ENCODE peak calls at places on chromosomes 3 and 15, in nine cellular contexts. N, O, Q, S, M, E, F, L and D are unnamed samples.

GRCh38 chr3:120487079-120487693 is 36.4 kb upstream of the FSTL1 start:
- DNase-seq in N (no peak), O (no peak), Q (no peak), S (no peak), M (no peak), E (no peak), F (no peak), L (no peak), D (no peak)

GRCh38 chr3:14434541-14435151 is 32.2 kb downstream of the SLC6A6 start:
- DNase-seq in N (no peak), O (no peak), Q (peak), S (no peak), M (no peak), E (no peak), F (peak), L (no peak), D (no peak)

GRCh38 chr15:101641134-101641764 is 10.9 kb downstream of the TM2D3 start:
- DNase-seq in N (peak), O (peak), Q (no peak), S (no peak), M (no peak), E (peak), F (peak), L (peak), D (no peak)

GRCh38 chr15:59352189-59352588 is 20.5 kb downstream of the MYO1E start:
- DNase-seq in N (no peak), O (no peak), Q (no peak), S (no peak), M (no peak), E (no peak), F (no peak), L (no peak), D (no peak)

GRCh38 chr3:197486861-197487260 is 68.9 kb downstream of the BDH1 start:
- DNase-seq in N (peak), O (no peak), Q (no peak), S (no peak), M (no peak), E (no peak), F (peak), L (no peak), D (no peak)

GRCh38 chr3:122577409-122578028 is at the start of gene PARP15:
- DNase-seq in N (no peak), O (no peak), Q (no peak), S (no peak), M (no peak), E (no peak), F (no peak), L (no peak), D (no peak)

GRCh38 chr15:99986297-99987118 is 253.3 kb upstream of the LYSMD4 start:
- DNase-seq in N (no peak), O (no peak), Q (peak), S (no peak), M (no peak), E (no peak), F (no peak), L (peak), D (no peak)

GRCh38 chr3:142087676-142088075 is 61.7 kb downstream of the TFDP2 start:
- DNase-seq in N (peak), O (no peak), Q (no peak), S (no peak), M (no peak), E (no peak), F (no peak), L (no peak), D (peak)

GRCh38 chr15:101499863-101500713 is 10.6 kb upstream of the PCSK6 start:
- DNase-seq in N (no peak), O (peak), Q (peak), S (no peak), M (no peak), E (peak), F (no peak), L (no peak), D (no peak)

GRCh38 chr3:159839561-159840379 is 148.9 kb upstream of the IL12A start:
- DNase-seq in N (peak), O (no peak), Q (no peak), S (no peak), M (no peak), E (no peak), F (no peak), L (peak), D (no peak)

GRCh38 chr3:47404955-47405790 is 24.4 kb downstream of the PTPN23 start:
- DNase-seq in N (no peak), O (no peak), Q (no peak), S (no peak), M (no peak), E (no peak), F (no peak), L (no peak), D (no peak)

GRCh38 chr3:27877122-27878011 is 155.2 kb upstream of the EOMES start:
- DNase-seq in N (no peak), O (no peak), Q (no peak), S (no peak), M (no peak), E (no peak), F (no peak), L (no peak), D (no peak)

GRCh38 chr3:102092617-102093466 is 243.5 kb downstream of the NFKBIZ start:
- DNase-seq in N (peak), O (no peak), Q (no peak), S (no peak), M (no peak), E (peak), F (no peak), L (no peak), D (peak)

GRCh38 chr3:152100491-152101086 is 168.1 kb upstream of the MBNL1 start:
- DNase-seq in N (peak), O (peak), Q (no peak), S (no peak), M (no peak), E (peak), F (peak), L (peak), D (peak)

GRCh38 chr15:31993062-31993461 is 37.3 kb upstream of the CHRNA7 start:
- DNase-seq in N (no peak), O (no peak), Q (no peak), S (no peak), M (no peak), E (no peak), F (no peak), L (no peak), D (no peak)

GRCh38 chr15:62549345-62549970 is 384.4 kb upstream of the C2CD4B start:
- DNase-seq in N (peak), O (no peak), Q (no peak), S (no peak), M (no peak), E (peak), F (no peak), L (peak), D (no peak)

GRCh38 chr3:53009826-53010539 is 35.9 kb downstream of the SFMBT1 start:
- DNase-seq in N (no peak), O (no peak), Q (no peak), S (no peak), M (no peak), E (peak), F (no peak), L (no peak), D (no peak)

GRCh38 chr15:99230867-99231266 is 18.5 kb downstream of the TTC23 start:
- DNase-seq in N (peak), O (no peak), Q (no peak), S (no peak), M (no peak), E (no peak), F (no peak), L (no peak), D (no peak)

GRCh38 chr3:29468150-29468549 is 187.3 kb downstream of the RBMS3 start:
- DNase-seq in N (no peak), O (no peak), Q (no peak), S (no peak), M (no peak), E (no peak), F (no peak), L (no peak), D (no peak)

GRCh38 chr3:32226875-32227500 is 11.5 kb upstream of the CMTM8 start:
- DNase-seq in N (peak), O (no peak), Q (no peak), S (no peak), M (no peak), E (no peak), F (peak), L (no peak), D (no peak)

GRCh38 chr3:139302084-139302800 is 41.6 kb upstream of the MRPS22 start:
- DNase-seq in N (peak), O (no peak), Q (no peak), S (peak), M (no peak), E (peak), F (peak), L (peak), D (peak)

GRCh38 chr15:80072285-80072684 is 12.8 kb downstream of the ZFAND6 start:
- DNase-seq in N (peak), O (peak), Q (no peak), S (no peak), M (peak), E (peak), F (peak), L (peak), D (peak)

GRCh38 chr15:47756872-47757271 is 39.6 kb downstream of the SEMA6D start:
- DNase-seq in N (peak), O (no peak), Q (no peak), S (peak), M (no peak), E (peak), F (no peak), L (peak), D (no peak)

GRCh38 chr3:131907809-131908208 is 127.0 kb downstream of the CPNE4 start:
- DNase-seq in N (peak), O (no peak), Q (no peak), S (no peak), M (no peak), E (no peak), F (no peak), L (no peak), D (no peak)

GRCh38 chr3:4766263-4766662 is 213.0 kb upstream of the BHLHE40 start:
- DNase-seq in N (no peak), O (no peak), Q (no peak), S (no peak), M (no peak), E (no peak), F (no peak), L (no peak), D (no peak)
- TF ChIP-seq CTCF in N (no peak), O (no peak), Q (no peak), S (no peak), M (no peak), E (no peak), F (no peak), L (no peak), D (no peak)

GRCh38 chr15:69154026-69154425 is 6.4 kb upstream of the GLCE start:
- DNase-seq in N (no peak), O (no peak), Q (no peak), S (no peak), M (no peak), E (no peak), F (no peak), L (no peak), D (no peak)

GRCh38 chr15:69149803-69150202 is 10.6 kb upstream of the GLCE start:
- DNase-seq in N (no peak), O (no peak), Q (no peak), S (no peak), M (no peak), E (no peak), F (no peak), L (peak), D (no peak)

GRCh38 chr15:69150336-69150735 is 10.1 kb upstream of the GLCE start:
- DNase-seq in N (no peak), O (no peak), Q (no peak), S (no peak), M (no peak), E (no peak), F (no peak), L (no peak), D (no peak)

GRCh38 chr15:69154684-69155083 is 5.8 kb upstream of the GLCE start:
- DNase-seq in N (peak), O (no peak), Q (no peak), S (no peak), M (no peak), E (no peak), F (peak), L (no peak), D (no peak)

DNA sequence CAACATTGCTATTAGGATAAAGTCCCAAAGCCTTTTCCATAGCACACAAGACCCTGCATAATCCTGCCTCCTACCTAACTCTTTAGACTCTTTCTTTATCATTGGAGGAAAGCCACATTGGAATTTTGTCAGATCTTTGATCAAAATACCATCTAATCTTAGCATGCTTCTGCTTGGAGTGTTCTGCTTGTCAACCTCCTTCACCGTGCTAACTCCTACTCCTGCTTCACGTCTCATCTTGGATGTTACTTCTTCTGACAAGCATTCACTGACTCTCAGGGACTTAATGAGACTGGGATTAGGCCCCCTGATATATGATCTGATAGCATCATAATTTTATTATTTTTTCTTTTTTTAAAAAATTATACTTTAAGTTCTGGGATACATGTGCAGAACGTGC is 7.4 kb upstream of the GLCE start:
- DNase-seq in N (no peak), O (no peak), Q (no peak), S (no peak), M (no peak), E (no peak), F (no peak), L (no peak), D (no peak)
- TF ChIP-seq CTCF in N (no peak), O (no peak), Q (no peak), S (no peak), M (no peak), E (no peak), F (no peak), L (no peak), D (no peak)

GRCh38 chr3:182235504-182235903 is 523.8 kb downstream of the SOX2 start:
- DNase-seq in N (no peak), O (no peak), Q (no peak), S (no peak), M (no peak), E (no peak), F (no peak), L (no peak), D (no peak)

GRCh38 chr3:182234881-182235280 is 523.2 kb downstream of the SOX2 start:
- DNase-seq in N (peak), O (no peak), Q (no peak), S (no peak), M (no peak), E (no peak), F (no peak), L (no peak), D (no peak)

GRCh38 chr3:182233957-182234356 is 522.2 kb downstream of the SOX2 start:
- DNase-seq in N (no peak), O (no peak), Q (no peak), S (no peak), M (no peak), E (no peak), F (peak), L (no peak), D (no peak)

GRCh38 chr3:182238141-182238540 is 526.4 kb downstream of the SOX2 start:
- DNase-seq in N (no peak), O (no peak), Q (peak), S (no peak), M (no peak), E (no peak), F (peak), L (no peak), D (no peak)

DNA sequence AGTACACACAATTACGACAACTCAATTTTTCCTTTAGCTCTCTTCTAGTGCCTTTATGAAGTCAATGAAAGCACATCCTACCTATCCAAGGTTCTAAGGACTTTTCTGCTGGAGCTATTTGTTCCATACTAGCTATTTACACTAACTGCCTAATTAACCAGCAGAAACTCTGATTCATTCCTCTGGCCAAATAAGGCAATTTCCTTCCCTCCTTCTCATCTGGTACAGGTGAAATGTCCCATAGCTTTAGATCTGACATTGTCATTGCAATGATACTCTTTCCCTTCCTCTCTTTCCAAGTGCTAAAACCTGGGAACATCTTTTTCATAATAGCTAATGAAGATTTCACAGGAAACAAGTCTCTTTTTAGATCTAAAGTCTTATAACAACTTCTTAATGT is 521.7 kb downstream of the SOX2 start:
- DNase-seq in N (no peak), O (no peak), Q (no peak), S (no peak), M (no peak), E (no peak), F (no peak), L (no peak), D (no peak)
- TF ChIP-seq CTCF in N (no peak), O (no peak), Q (no peak), S (no peak), M (no peak), E (no peak), F (no peak), L (no peak), D (no peak)

DNA sequence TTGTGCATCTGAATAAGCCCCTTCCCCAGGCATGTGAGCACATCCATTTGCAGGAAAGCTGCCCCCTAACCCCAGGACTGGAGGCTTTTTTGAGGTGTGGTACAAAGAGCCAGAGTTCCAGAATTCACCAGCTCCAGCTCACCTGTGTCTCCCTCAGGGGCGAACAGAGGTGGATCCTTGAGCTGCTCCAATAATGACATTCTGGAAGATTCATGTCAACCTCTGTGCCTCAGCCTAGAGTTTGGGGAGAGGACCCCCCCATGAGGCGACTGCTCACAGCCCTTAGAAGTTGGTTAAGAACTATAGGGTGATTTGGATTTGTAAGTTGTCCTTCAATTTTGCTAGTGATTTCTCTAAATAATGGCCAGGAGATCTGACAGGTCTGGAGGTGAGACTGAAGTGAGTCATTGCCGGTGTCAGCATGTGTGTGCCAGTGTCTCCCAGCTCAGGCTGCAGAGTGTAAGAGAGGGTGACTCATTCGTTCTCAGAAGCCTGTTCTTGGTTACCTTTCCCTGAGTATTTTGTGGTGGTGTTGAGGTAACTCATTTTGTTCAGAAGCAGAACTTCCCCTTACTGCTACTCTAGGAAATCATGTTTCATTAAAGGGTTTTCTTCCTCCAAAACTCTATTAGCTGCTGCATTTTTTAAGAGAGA is 136.9 kb upstream of the TOPAZ1 start:
- DNase-seq in N (peak), O (peak), Q (no peak), S (peak), M (no peak), E (peak), F (peak), L (peak), D (peak)
- TF ChIP-seq CTCF in N (no peak), O (no peak), Q (no peak), S (no peak), M (no peak), E (no peak), F (no peak), L (no peak), D (no peak)

DNA sequence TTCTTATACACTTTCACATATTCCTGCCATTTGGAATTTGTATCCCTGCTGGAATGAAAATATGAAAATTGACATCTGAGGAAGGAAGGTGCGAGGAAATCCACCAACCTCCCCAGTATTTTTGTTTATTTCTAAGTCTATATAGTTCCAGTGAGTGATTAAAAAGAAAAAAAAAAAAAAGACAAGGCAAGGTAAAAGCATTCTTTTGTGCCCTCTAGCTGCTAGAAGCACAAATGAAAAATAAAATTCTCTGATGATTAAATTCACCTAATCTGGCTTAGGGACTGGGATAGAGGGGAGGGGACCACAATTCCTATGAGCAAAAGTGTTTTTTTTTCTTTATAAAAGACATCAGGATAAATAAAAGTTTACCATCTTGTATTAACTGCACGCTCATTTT is 370.9 kb downstream of the NR2F2 start:
- DNase-seq in N (no peak), O (no peak), Q (no peak), S (no peak), M (no peak), E (no peak), F (no peak), L (no peak), D (no peak)
- TF ChIP-seq CTCF in N (peak), O (no peak), Q (no peak), S (peak), M (no peak), E (no peak), F (peak), L (peak), D (peak)

GRCh38 chr3:128497305-128498126 is 4.5 kb upstream of the GATA2 start:
- DNase-seq in N (peak), O (peak), Q (peak), S (no peak), M (peak), E (peak), F (no peak), L (peak), D (no peak)
- TF ChIP-seq CTCF in N (peak), O (peak), Q (peak), S (peak), M (peak), E (peak), F (peak), L (peak), D (peak)

GRCh38 chr3:170410428-170411029 is 8.1 kb upstream of the CLDN11 start:
- DNase-seq in N (peak), O (no peak), Q (no peak), S (no peak), M (no peak), E (peak), F (no peak), L (peak), D (no peak)
- TF ChIP-seq CTCF in N (peak), O (peak), Q (peak), S (peak), M (peak), E (peak), F (peak), L (peak), D (peak)

GRCh38 chr15:55921744-55922143 is 71.7 kb downstream of the NEDD4 start:
- DNase-seq in N (no peak), O (no peak), Q (no peak), S (no peak), M (no peak), E (no peak), F (no peak), L (no peak), D (no peak)
- TF ChIP-seq CTCF in N (no peak), O (no peak), Q (no peak), S (no peak), M (no peak), E (no peak), F (no peak), L (no peak), D (no peak)

GRCh38 chr15:84778194-84778593 is 29.8 kb downstream of the ZNF592 start:
- DNase-seq in N (no peak), O (no peak), Q (no peak), S (no peak), M (no peak), E (no peak), F (no peak), L (no peak), D (no peak)
- TF ChIP-seq CTCF in N (no peak), O (no peak), Q (no peak), S (no peak), M (no peak), E (no peak), F (no peak), L (no peak), D (no peak)